ENCODE peak calls at places on chromosomes 7 and 10, in six cellular contexts. One of them, this sample, is unnamed. For H3K4me1, the result is how much of the 10 kb centered on the place peaks cover.

GRCh38 chr7:42572046-42572445 is 335.0 kb upstream of the GLI3 start:
- DNase-seq in PC-9: no peak
- DNase-seq in transverse colon: no peak
- DNase-seq in tibial nerve: no peak
- DNase-seq in ascending aorta: no peak
- DNase-seq in endodermal cell: no peak
- DNase-seq in this sample: no peak

GRCh38 chr10:124329368-124329767 is 89.4 kb downstream of the OAT start:
- DNase-seq in PC-9: no peak
- DNase-seq in transverse colon: no peak
- DNase-seq in tibial nerve: no peak
- DNase-seq in ascending aorta: no peak
- DNase-seq in endodermal cell: no peak
- DNase-seq in this sample: no peak

GRCh38 chr7:143214789-143215679 is 6.8 kb upstream of the TAS2R40 start:
- DNase-seq in PC-9: peak
- DNase-seq in transverse colon: peak
- DNase-seq in tibial nerve: no peak
- DNase-seq in ascending aorta: no peak
- DNase-seq in endodermal cell: peak
- DNase-seq in this sample: peak

GRCh38 chr7:158128572-158128971 is 459.1 kb downstream of the PTPRN2 start:
- DNase-seq in PC-9: no peak
- DNase-seq in transverse colon: no peak
- DNase-seq in tibial nerve: no peak
- DNase-seq in ascending aorta: no peak
- DNase-seq in endodermal cell: no peak
- DNase-seq in this sample: no peak

GRCh38 chr7:27303021-27303420 is 60.4 kb downstream of the EVX1 start:
- DNase-seq in PC-9: no peak
- DNase-seq in transverse colon: no peak
- DNase-seq in tibial nerve: no peak
- DNase-seq in ascending aorta: no peak
- DNase-seq in endodermal cell: no peak
- DNase-seq in this sample: no peak

GRCh38 chr7:13049946-13050345 is 362.5 kb downstream of the ARL4A start:
- DNase-seq in PC-9: no peak
- DNase-seq in transverse colon: no peak
- DNase-seq in tibial nerve: no peak
- DNase-seq in ascending aorta: no peak
- DNase-seq in endodermal cell: no peak
- DNase-seq in this sample: no peak

GRCh38 chr7:78702770-78703169 is 750.7 kb downstream of the MAGI2 start:
- DNase-seq in PC-9: peak
- DNase-seq in transverse colon: no peak
- DNase-seq in tibial nerve: no peak
- DNase-seq in ascending aorta: no peak
- DNase-seq in endodermal cell: no peak
- DNase-seq in this sample: no peak

GRCh38 chr7:108103566-108104298 is 26.4 kb downstream of the LAMB4 start:
- DNase-seq in PC-9: no peak
- DNase-seq in transverse colon: no peak
- DNase-seq in tibial nerve: no peak
- DNase-seq in ascending aorta: no peak
- DNase-seq in endodermal cell: no peak
- DNase-seq in this sample: no peak

GRCh38 chr10:120948889-120949382 is 97.8 kb downstream of the WDR11 start:
- DNase-seq in PC-9: no peak
- DNase-seq in transverse colon: peak
- DNase-seq in tibial nerve: peak
- DNase-seq in ascending aorta: no peak
- DNase-seq in endodermal cell: peak
- DNase-seq in this sample: peak

GRCh38 chr10:77296534-77297369 is 340.9 kb downstream of the KCNMA1 start:
- DNase-seq in PC-9: no peak
- DNase-seq in transverse colon: no peak
- DNase-seq in tibial nerve: no peak
- DNase-seq in ascending aorta: no peak
- DNase-seq in endodermal cell: no peak
- DNase-seq in this sample: peak

GRCh38 chr7:2956526-2957368 is 86.9 kb downstream of the CARD11 start:
- DNase-seq in PC-9: peak
- DNase-seq in transverse colon: no peak
- DNase-seq in tibial nerve: no peak
- DNase-seq in ascending aorta: no peak
- DNase-seq in endodermal cell: peak
- DNase-seq in this sample: no peak

GRCh38 chr10:4131407-4132215 is 346.6 kb upstream of the KLF6 start:
- DNase-seq in PC-9: peak
- DNase-seq in transverse colon: no peak
- DNase-seq in tibial nerve: no peak
- DNase-seq in ascending aorta: no peak
- DNase-seq in endodermal cell: no peak
- DNase-seq in this sample: no peak

GRCh38 chr7:25262586-25262985 is 34.3 kb upstream of the NPVF start:
- DNase-seq in PC-9: peak
- DNase-seq in transverse colon: no peak
- DNase-seq in tibial nerve: no peak
- DNase-seq in ascending aorta: no peak
- DNase-seq in endodermal cell: no peak
- DNase-seq in this sample: no peak

GRCh38 chr10:16965740-16966447 is 148.7 kb upstream of the RSU1 start:
- DNase-seq in PC-9: peak
- DNase-seq in transverse colon: peak
- DNase-seq in tibial nerve: no peak
- DNase-seq in ascending aorta: no peak
- DNase-seq in endodermal cell: peak
- DNase-seq in this sample: peak

GRCh38 chr10:71254834-71255539 is 42.6 kb downstream of the UNC5B start:
- DNase-seq in PC-9: no peak
- DNase-seq in transverse colon: no peak
- DNase-seq in tibial nerve: no peak
- DNase-seq in ascending aorta: no peak
- DNase-seq in endodermal cell: no peak
- DNase-seq in this sample: no peak
- H3K4me1 ChIP-seq in PC-9: half or more
- H3K4me1 ChIP-seq in transverse colon: under half
- H3K4me1 ChIP-seq in tibial nerve: under half
- H3K4me1 ChIP-seq in ascending aorta: under half
- H3K4me1 ChIP-seq in endodermal cell: under half
- H3K4me1 ChIP-seq in this sample: half or more

GRCh38 chr10:5594271-5595036 is 69.7 kb downstream of the CALML3 start:
- DNase-seq in PC-9: no peak
- DNase-seq in transverse colon: no peak
- DNase-seq in tibial nerve: no peak
- DNase-seq in ascending aorta: no peak
- DNase-seq in endodermal cell: no peak
- DNase-seq in this sample: no peak

GRCh38 chr10:5596611-5597341 is 69.6 kb downstream of the ASB13 start:
- DNase-seq in PC-9: peak
- DNase-seq in transverse colon: no peak
- DNase-seq in tibial nerve: no peak
- DNase-seq in ascending aorta: no peak
- DNase-seq in endodermal cell: no peak
- DNase-seq in this sample: no peak

GRCh38 chr10:5592070-5592469 is 67.3 kb downstream of the CALML3 start:
- DNase-seq in PC-9: no peak
- DNase-seq in transverse colon: no peak
- DNase-seq in tibial nerve: no peak
- DNase-seq in ascending aorta: no peak
- DNase-seq in endodermal cell: no peak
- DNase-seq in this sample: no peak

GRCh38 chr10:5595591-5596590 is 70.5 kb downstream of the ASB13 start:
- DNase-seq in PC-9: peak
- DNase-seq in transverse colon: no peak
- DNase-seq in tibial nerve: no peak
- DNase-seq in ascending aorta: no peak
- DNase-seq in endodermal cell: no peak
- DNase-seq in this sample: no peak

GRCh38 chr10:5595095-5595494 is 70.3 kb downstream of the CALML3 start:
- DNase-seq in PC-9: peak
- DNase-seq in transverse colon: no peak
- DNase-seq in tibial nerve: no peak
- DNase-seq in ascending aorta: no peak
- DNase-seq in endodermal cell: no peak
- DNase-seq in this sample: no peak
- H3K4me1 ChIP-seq in PC-9: half or more
- H3K4me1 ChIP-seq in transverse colon: under half
- H3K4me1 ChIP-seq in tibial nerve: under half
- H3K4me1 ChIP-seq in ascending aorta: under half
- H3K4me1 ChIP-seq in endodermal cell: under half
- H3K4me1 ChIP-seq in this sample: under half

GRCh38 chr7:30472081-30472770 is 6.4 kb downstream of the NOD1 start:
- DNase-seq in PC-9: no peak
- DNase-seq in transverse colon: no peak
- DNase-seq in tibial nerve: no peak
- DNase-seq in ascending aorta: no peak
- DNase-seq in endodermal cell: peak
- DNase-seq in this sample: no peak
- H3K4me1 ChIP-seq in PC-9: under half
- H3K4me1 ChIP-seq in transverse colon: under half
- H3K4me1 ChIP-seq in tibial nerve: half or more
- H3K4me1 ChIP-seq in ascending aorta: half or more
- H3K4me1 ChIP-seq in endodermal cell: under half
- H3K4me1 ChIP-seq in this sample: under half

DNA sequence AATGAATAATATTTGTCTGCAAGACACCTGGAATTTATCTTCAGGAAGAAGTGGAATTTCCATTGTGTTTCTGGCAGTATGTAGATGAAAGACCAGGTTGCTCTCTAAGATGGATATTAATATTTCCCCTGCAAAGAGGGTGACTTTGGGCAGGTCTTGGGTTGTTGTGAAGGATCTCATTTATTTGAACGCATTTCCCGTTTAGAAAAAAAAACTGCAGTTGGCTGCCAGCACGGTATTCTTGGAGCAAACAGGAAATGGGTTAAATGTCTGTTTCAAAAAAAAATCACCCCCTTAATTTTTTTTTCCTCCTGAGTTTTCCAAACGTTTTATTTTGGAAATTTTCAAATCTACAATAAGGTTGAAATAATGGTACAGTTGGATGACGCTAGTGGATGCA is 11.5 kb downstream of the EIF4H start:
- DNase-seq in PC-9: no peak
- DNase-seq in transverse colon: no peak
- DNase-seq in tibial nerve: no peak
- DNase-seq in ascending aorta: no peak
- DNase-seq in endodermal cell: no peak
- DNase-seq in this sample: no peak
- H3K4me1 ChIP-seq in PC-9: under half
- H3K4me1 ChIP-seq in transverse colon: under half
- H3K4me1 ChIP-seq in tibial nerve: half or more
- H3K4me1 ChIP-seq in ascending aorta: half or more
- H3K4me1 ChIP-seq in endodermal cell: under half
- H3K4me1 ChIP-seq in this sample: under half

DNA sequence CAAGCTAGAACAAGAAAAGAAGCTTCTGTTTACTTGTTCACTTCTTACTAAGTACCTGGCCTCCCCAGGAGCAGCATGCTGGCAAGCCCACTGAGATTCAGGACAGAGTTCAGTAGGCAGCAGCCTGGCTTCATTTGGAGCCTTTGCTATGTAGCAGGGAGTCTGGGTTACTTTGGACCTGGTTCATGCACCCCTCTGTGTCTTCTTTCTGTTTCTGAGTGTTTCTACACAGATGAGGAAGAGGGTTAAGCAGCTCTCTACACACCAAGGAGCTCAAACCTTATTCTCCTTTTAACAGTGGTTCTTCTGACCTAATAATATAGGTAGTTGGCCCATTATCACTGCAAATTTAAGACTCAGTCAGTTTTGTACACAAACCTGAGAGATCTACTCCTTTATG is 152.9 kb downstream of the ARID5B start:
- DNase-seq in PC-9: no peak
- DNase-seq in transverse colon: no peak
- DNase-seq in tibial nerve: no peak
- DNase-seq in ascending aorta: no peak
- DNase-seq in endodermal cell: no peak
- DNase-seq in this sample: no peak
- H3K4me1 ChIP-seq in PC-9: under half
- H3K4me1 ChIP-seq in transverse colon: under half
- H3K4me1 ChIP-seq in tibial nerve: half or more
- H3K4me1 ChIP-seq in ascending aorta: half or more
- H3K4me1 ChIP-seq in endodermal cell: under half
- H3K4me1 ChIP-seq in this sample: under half

DNA sequence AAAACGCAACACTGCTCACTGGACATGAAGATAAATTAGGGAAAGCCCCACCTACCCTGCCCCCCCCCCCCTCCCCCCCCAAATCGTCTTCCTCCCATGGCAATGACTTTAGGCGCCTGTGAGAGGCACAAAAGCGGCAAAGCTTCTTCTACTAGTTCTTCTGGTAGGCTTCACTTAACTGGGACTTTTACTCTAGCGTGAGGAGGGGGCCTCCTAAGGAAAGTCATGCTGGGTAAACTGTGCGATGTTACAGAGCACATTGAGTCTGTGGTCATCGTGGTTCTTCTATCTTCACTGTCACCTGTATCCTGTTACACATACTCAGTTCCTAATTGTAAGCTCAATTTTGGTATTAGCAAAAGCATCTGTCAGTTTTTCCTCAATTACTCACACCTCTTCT is 25.1 kb downstream of the HSPB1 start:
- DNase-seq in PC-9: no peak
- DNase-seq in transverse colon: no peak
- DNase-seq in tibial nerve: no peak
- DNase-seq in ascending aorta: no peak
- DNase-seq in endodermal cell: no peak
- DNase-seq in this sample: no peak
- H3K4me1 ChIP-seq in PC-9: under half
- H3K4me1 ChIP-seq in transverse colon: under half
- H3K4me1 ChIP-seq in tibial nerve: under half
- H3K4me1 ChIP-seq in ascending aorta: under half
- H3K4me1 ChIP-seq in endodermal cell: under half
- H3K4me1 ChIP-seq in this sample: under half

GRCh38 chr7:1817061-1817712 is 147.1 kb downstream of the ELFN1 start:
- DNase-seq in PC-9: peak
- DNase-seq in transverse colon: no peak
- DNase-seq in tibial nerve: no peak
- DNase-seq in ascending aorta: no peak
- DNase-seq in endodermal cell: no peak
- DNase-seq in this sample: no peak

GRCh38 chr7:1813394-1814088 is 143.5 kb downstream of the ELFN1 start:
- DNase-seq in PC-9: no peak
- DNase-seq in transverse colon: no peak
- DNase-seq in tibial nerve: no peak
- DNase-seq in ascending aorta: no peak
- DNase-seq in endodermal cell: no peak
- DNase-seq in this sample: no peak

GRCh38 chr7:1812693-1813393 is 142.8 kb downstream of the ELFN1 start:
- DNase-seq in PC-9: no peak
- DNase-seq in transverse colon: no peak
- DNase-seq in tibial nerve: no peak
- DNase-seq in ascending aorta: no peak
- DNase-seq in endodermal cell: peak
- DNase-seq in this sample: peak

GRCh38 chr7:1814089-1814811 is 144.2 kb downstream of the ELFN1 start:
- DNase-seq in PC-9: no peak
- DNase-seq in transverse colon: no peak
- DNase-seq in tibial nerve: no peak
- DNase-seq in ascending aorta: no peak
- DNase-seq in endodermal cell: no peak
- DNase-seq in this sample: no peak

GRCh38 chr7:1815051-1815481 is 145.0 kb downstream of the ELFN1 start:
- DNase-seq in PC-9: no peak
- DNase-seq in transverse colon: no peak
- DNase-seq in tibial nerve: no peak
- DNase-seq in ascending aorta: no peak
- DNase-seq in endodermal cell: no peak
- DNase-seq in this sample: no peak
- H3K4me1 ChIP-seq in PC-9: under half
- H3K4me1 ChIP-seq in transverse colon: under half
- H3K4me1 ChIP-seq in tibial nerve: under half
- H3K4me1 ChIP-seq in ascending aorta: under half
- H3K4me1 ChIP-seq in endodermal cell: under half
- H3K4me1 ChIP-seq in this sample: under half